ENCODE peak calls at places on chromosomes 13 and 19, in seven cellular contexts. C is mammary epithelial cell, Q is neural progenitor cell, E is fibroblast of lung, D is keratinocyte, H is endodermal cell, F is colonic mucosa. J is an unnamed sample.

GRCh38 chr13:40433577-40433976 is 232.9 kb downstream of the FOXO1 start:
- DNase-seq in C (no peak), Q (no peak), E (no peak), D (no peak), H (no peak), F (no peak), J (no peak)

GRCh38 chr19:52094526-52094925 is 1.0 kb downstream of the ZNF841 start:
- DNase-seq in C (no peak), Q (peak; percentile 1), E (no peak), D (no peak), H (peak; percentile 50), F (no peak), J (no peak)

GRCh38 chr13:30410705-30411125 is 11.6 kb upstream of the UBE2L5 start:
- DNase-seq in C (no peak), Q (no peak), E (peak; percentile 40), D (no peak), H (no peak), F (no peak), J (peak; percentile 97)

GRCh38 chr19:8306235-8307054 is 1.7 kb downstream of the CD320 start:
- DNase-seq in C (no peak), Q (no peak), E (no peak), D (no peak), H (no peak), F (peak; percentile 55), J (no peak)

GRCh38 chr19:34994643-34995471 is 5.3 kb upstream of the GRAMD1A start:
- DNase-seq in C (no peak), Q (no peak), E (no peak), D (no peak), H (peak; percentile 32), F (peak; percentile 86), J (no peak)

GRCh38 chr19:39941615-39942507 is 7.4 kb upstream of the FCGBP start:
- DNase-seq in C (peak; percentile 55), Q (peak; percentile 35), E (peak; percentile 34), D (no peak), H (no peak), F (no peak), J (peak; percentile 95)

GRCh38 chr13:103255587-103256301 is 189.5 kb upstream of the SLC10A2 start:
- DNase-seq in C (no peak), Q (no peak), E (no peak), D (no peak), H (no peak), F (no peak), J (no peak)

GRCh38 chr13:41565221-41565620 is 107.9 kb downstream of the RGCC start:
- DNase-seq in C (no peak), Q (no peak), E (peak; percentile 98), D (no peak), H (no peak), F (no peak), J (no peak)

GRCh38 chr19:48466571-48467325 is 2.4 kb upstream of the CYTH2 start:
- DNase-seq in C (peak; percentile 67), Q (no peak), E (peak; percentile 78), D (no peak), H (no peak), F (no peak), J (no peak)

GRCh38 chr19:18636969-18637629 is at the start of gene KLHL26:
- DNase-seq in C (no peak), Q (no peak), E (no peak), D (no peak), H (no peak), F (no peak), J (no peak)

GRCh38 chr13:112880976-112881540 is 88.0 kb upstream of the MCF2L start:
- DNase-seq in C (no peak), Q (no peak), E (no peak), D (no peak), H (no peak), F (no peak), J (no peak)

GRCh38 chr19:10095948-10096614 is 6.4 kb downstream of the ANGPTL6 start:
- DNase-seq in C (peak; percentile 87), Q (peak; percentile 96), E (peak; percentile 80), D (peak; percentile 73), H (peak; percentile 95), F (peak; percentile 88), J (no peak)

GRCh38 chr13:76968041-76968440 is 19.7 kb downstream of the ACOD1 start:
- DNase-seq in C (no peak), Q (no peak), E (no peak), D (no peak), H (peak; percentile 47), F (no peak), J (no peak)

GRCh38 chr19:10518444-10519361 is 1.5 kb upstream of the S1PR5 start:
- DNase-seq in C (no peak), Q (peak; percentile 23), E (no peak), D (no peak), H (peak; percentile 67), F (no peak), J (no peak)

GRCh38 chr13:70457474-70457873 is 349.2 kb upstream of the KLHL1 start:
- DNase-seq in C (no peak), Q (no peak), E (peak; percentile 0), D (no peak), H (no peak), F (no peak), J (no peak)

GRCh38 chr19:6516018-6516658 is 14.0 kb upstream of the TUBB4A start:
- DNase-seq in C (peak; percentile 88), Q (peak; percentile 96), E (peak; percentile 93), D (peak; percentile 77), H (peak; percentile 99), F (peak; percentile 97), J (peak; percentile 84)

GRCh38 chr19:7507884-7508283 is 8.0 kb upstream of the ZNF358 start:
- DNase-seq in C (peak; percentile 76), Q (peak; percentile 73), E (peak; percentile 82), D (no peak), H (peak; percentile 96), F (peak; percentile 87), J (no peak)

GRCh38 chr13:43058318-43058674 is 34.9 kb downstream of the DNAJC15 start:
- DNase-seq in C (peak; percentile 92), Q (no peak), E (peak; percentile 69), D (peak; percentile 95), H (peak; percentile 65), F (peak; percentile 70), J (peak; percentile 66)

GRCh38 chr19:18153555-18154134 is 682 bp downstream of the PIK3R2 start:
- DNase-seq in C (no peak), Q (peak; percentile 46), E (no peak), D (no peak), H (no peak), F (no peak), J (no peak)

GRCh38 chr13:110435331-110435730 is 126.2 kb downstream of the RAB20 start:
- DNase-seq in C (no peak), Q (no peak), E (no peak), D (no peak), H (no peak), F (no peak), J (no peak)

GRCh38 chr19:24159707-24160106 is 72.7 kb downstream of the ZNF254 start:
- DNase-seq in C (peak; percentile 29), Q (no peak), E (peak; percentile 16), D (no peak), H (peak; percentile 37), F (no peak), J (no peak)

GRCh38 chr13:37070956-37071355 is 11.5 kb upstream of the SUPT20H start:
- DNase-seq in C (no peak), Q (no peak), E (peak; percentile 56), D (no peak), H (no peak), F (no peak), J (no peak)

GRCh38 chr19:30719991-30720329 is 347.8 kb downstream of the ZNF536 start:
- DNase-seq in C (peak; percentile 29), Q (no peak), E (no peak), D (no peak), H (peak; percentile 70), F (no peak), J (no peak)
- H3K27ac ChIP-seq in C (no peak overlapping the region), Q (no peak overlapping the region), E (no peak overlapping the region), D (no peak overlapping the region), H (no peak overlapping the region), F (peak overlapping the region; percentile 50), J (peak overlapping the region; percentile 28)

GRCh38 chr19:58477130-58477529 is 978 bp downstream of the ZNF446 start:
- DNase-seq in C (no peak), Q (no peak), E (no peak), D (no peak), H (no peak), F (no peak), J (no peak)
- H3K9ac ChIP-seq in C (no peak overlapping the region), Q (peak overlapping the region; percentile 48), E (no peak overlapping the region), D (no peak overlapping the region), H (no peak overlapping the region), F (no peak overlapping the region), J (no peak overlapping the region)

DNA sequence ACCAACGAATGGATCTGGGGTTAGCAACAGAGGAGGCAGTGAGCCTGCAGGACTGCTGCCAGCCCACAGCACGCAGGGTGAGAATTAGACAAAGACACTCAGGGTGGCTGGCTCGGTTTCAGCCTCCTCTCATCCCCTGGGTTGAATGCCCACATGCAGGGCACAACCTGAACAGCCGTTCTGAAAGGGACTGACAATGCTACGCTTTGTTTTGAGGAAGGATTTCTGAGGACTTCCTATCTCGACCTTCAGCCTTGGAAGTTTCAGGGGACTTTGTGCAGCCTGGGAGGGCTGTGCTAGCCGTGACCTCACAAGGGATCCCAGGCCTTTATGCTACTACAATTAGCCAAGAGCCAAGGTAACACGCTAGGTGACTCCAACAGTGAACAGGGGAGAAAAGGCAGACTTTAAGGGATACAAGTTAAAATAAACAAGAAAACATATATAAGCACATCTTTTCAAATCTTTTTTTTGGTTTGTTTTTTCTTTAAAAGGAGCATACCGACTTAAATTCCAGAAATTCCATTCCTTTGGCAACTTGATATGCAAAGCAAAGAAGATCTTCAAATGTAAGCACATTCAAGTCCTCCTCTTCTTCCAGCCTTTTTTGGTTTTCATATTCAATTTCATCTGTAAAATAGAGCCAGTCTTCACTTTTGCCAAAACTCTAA is 34.5 kb upstream of the URAD start:
- DNase-seq in C (no peak), Q (peak; percentile 26), E (peak; percentile 17), D (no peak), H (peak; percentile 72), F (no peak), J (no peak)
- H3K27ac ChIP-seq in C (no peak overlapping the region), Q (no peak overlapping the region), E (no peak overlapping the region), D (no peak overlapping the region), H (peak overlapping the region; percentile 12), F (no peak overlapping the region), J (peak overlapping the region; percentile 78)

DNA sequence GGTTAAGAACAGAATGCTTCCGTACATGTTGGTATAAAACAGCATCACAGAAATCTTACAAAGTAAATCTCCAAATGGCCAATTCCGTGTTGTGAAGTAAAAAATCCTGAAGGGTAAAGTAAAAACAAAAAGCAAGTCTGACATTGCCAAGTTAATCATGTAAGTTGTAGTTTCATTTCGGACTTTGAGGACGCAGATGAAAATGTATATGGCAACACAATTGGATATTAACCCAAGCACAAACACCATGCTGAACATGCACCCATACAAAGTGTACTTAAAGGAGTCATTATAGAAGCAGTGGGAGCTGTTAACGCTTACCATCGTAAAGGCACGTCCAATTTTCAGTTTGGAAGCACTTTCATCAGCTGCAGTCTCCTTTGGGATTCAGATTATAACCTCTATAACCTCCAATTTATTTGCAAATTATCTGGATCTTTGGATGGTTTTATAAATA is 785 bp downstream of the LPAR6 start:
- DNase-seq in C (peak; percentile 25), Q (no peak), E (peak; percentile 36), D (no peak), H (no peak), F (no peak), J (no peak)
- H3K9ac ChIP-seq in C (peak overlapping the region; percentile 88), Q (no peak overlapping the region), E (peak overlapping the region; percentile 53), D (peak overlapping the region; percentile 78), H (peak overlapping the region; percentile 52), F (peak overlapping the region; percentile 75), J (peak overlapping the region; percentile 65)

J was measured in SK-N-MC.